ENCODE peak calls at places on chromosomes 2 and 18, in nine cellular contexts. E is stomach; Z is CD4-positive, alpha-beta T cell; B is NCI-H748 treated with DMSO at 0.1 percent for 48 hours; U is T-helper 2 cell; W is AG09309; F is GM23248; L is activated CD4-positive, alpha-beta T cell treated with anti-CD3 and anti-CD28 coated beads, Interleukin-2, amount 10 ng/mL, durations not matched to agents 7 days and 5 days; H is T1000. R is an unnamed sample.
A peak's percentile ranks its signal among the peaks of the same experiment; 100 is the strongest.

GRCh38 chr2:69159988-69160387 is 147.0 kb downstream of the ANTXR1 start:
- DNase-seq in W (no peak), Z (no peak), L (no peak), U (no peak), F (peak; percentile 31), E (no peak), H (no peak), B (no peak), R (no peak)

GRCh38 chr18:61606759-61607158 is 273.5 kb downstream of the CDH20 start:
- DNase-seq in U (no peak), H (peak; percentile 43), L (no peak), E (peak; percentile 40), B (no peak), Z (no peak), F (peak; percentile 94), W (peak; percentile 68), R (no peak)

GRCh38 chr2:160494243-160494642 is 636 bp upstream of the RBMS1 start:
- DNase-seq in E (no peak), W (no peak), Z (no peak), U (no peak), H (no peak), F (peak; percentile 43), L (no peak), B (peak; percentile 50), R (no peak)

GRCh38 chr2:11286749-11287148 is 57.7 kb downstream of the ROCK2 start:
- DNase-seq in U (no peak), H (no peak), E (no peak), W (no peak), B (no peak), F (peak; percentile 67), L (no peak), Z (no peak), R (no peak)

GRCh38 chr2:48162742-48163141 is 256.4 kb upstream of the FBXO11 start:
- DNase-seq in E (no peak), Z (no peak), F (no peak), U (no peak), H (no peak), W (no peak), L (no peak), B (no peak), R (no peak)

GRCh38 chr2:46562451-46562841 is 83.1 kb downstream of the TMEM247 start:
- DNase-seq in U (no peak), F (no peak), Z (no peak), E (no peak), L (peak; percentile 24), W (no peak), B (no peak), H (no peak), R (no peak)

GRCh38 chr18:44028109-44028508 is 652.6 kb upstream of the SETBP1 start:
- DNase-seq in W (no peak), U (no peak), F (no peak), Z (no peak), E (no peak), H (no peak), L (no peak), B (no peak), R (no peak)

GRCh38 chr2:222052934-222053367 is 245.8 kb downstream of the PAX3 start:
- DNase-seq in Z (no peak), W (no peak), F (no peak), L (no peak), E (no peak), U (no peak), B (peak; percentile 86), H (no peak), R (no peak)

GRCh38 chr2:47735470-47735869 is 47.5 kb upstream of the MSH6 start:
- DNase-seq in B (no peak), F (no peak), L (no peak), Z (no peak), E (no peak), W (no peak), H (no peak), U (no peak), R (no peak)

GRCh38 chr2:217876253-217876570 is 126.6 kb downstream of the TNS1 start:
- DNase-seq in H (no peak), W (no peak), B (no peak), Z (no peak), U (no peak), E (no peak), F (no peak), L (no peak), R (no peak)